ENCODE peak calls at places on chromosomes 2 and 18, in seven cellular contexts. M is vagina, B is aorta, U is adrenal gland, L is A549, R is psoas muscle, V is small intestine. G is an unnamed sample.

GRCh38 chr2:229679393-229680125 is 34.8 kb downstream of the DNER start:
- DNase-seq in M (no peak), B (no peak), U (no peak), L (no peak), R (no peak), V (no peak), G (no peak)

GRCh38 chr18:58195278-58195721 is 151.3 kb downstream of the NEDD4L start:
- DNase-seq in M (no peak), B (no peak), U (no peak), L (no peak), R (no peak), V (peak; percentile 65), G (no peak)

GRCh38 chr18:35490894-35491688 is 6.7 kb downstream of the INO80C start:
- DNase-seq in M (no peak), B (no peak), U (no peak), L (no peak), R (no peak), V (no peak), G (no peak)

GRCh38 chr18:79507546-79508480 is 112.1 kb downstream of the NFATC1 start:
- DNase-seq in M (no peak), B (peak; percentile 93), U (peak; percentile 70), L (no peak), R (peak; percentile 87), V (no peak), G (peak; percentile 85)

GRCh38 chr2:26978061-26978596 is 7.7 kb downstream of the MAPRE3 start:
- DNase-seq in M (no peak), B (no peak), U (no peak), L (no peak), R (no peak), V (peak; percentile 68), G (no peak)

GRCh38 chr18:12993439-12993838 is 2.3 kb downstream of the CEP192 start:
- DNase-seq in M (no peak), B (no peak), U (no peak), L (no peak), R (no peak), V (no peak), G (no peak)

GRCh38 chr2:99106905-99107304 is 34.6 kb upstream of the C2orf15 start:
- DNase-seq in M (no peak), B (no peak), U (no peak), L (no peak), R (no peak), V (no peak), G (no peak)

GRCh38 chr2:222864296-222864695 is 3.5 kb downstream of the ACSL3 start:
- DNase-seq in M (no peak), B (no peak), U (peak; percentile 53), L (no peak), R (no peak), V (no peak), G (no peak)

GRCh38 chr2:128654404-128654803 is 335.7 kb upstream of the HS6ST1 start:
- DNase-seq in M (no peak), B (peak; percentile 17), U (peak; percentile 25), L (no peak), R (no peak), V (no peak), G (no peak)

GRCh38 chr2:165698621-165698946 is 95.5 kb downstream of the GALNT3 start:
- DNase-seq in M (no peak), B (no peak), U (peak; percentile 39), L (peak; percentile 2), R (no peak), V (peak; percentile 66), G (no peak)

GRCh38 chr2:215901796-215902195 is 111.6 kb downstream of the MREG start:
- DNase-seq in M (no peak), B (no peak), U (no peak), L (no peak), R (no peak), V (no peak), G (no peak)

GRCh38 chr18:57585846-57586242 is 658 bp downstream of the FECH start:
- DNase-seq in M (no peak), B (no peak), U (no peak), L (no peak), R (no peak), V (no peak), G (no peak)

GRCh38 chr18:10085876-10086275 is 172.1 kb downstream of the VAPA start:
- DNase-seq in M (no peak), B (no peak), U (no peak), L (no peak), R (no peak), V (peak; percentile 95), G (no peak)

GRCh38 chr2:104804148-104804890 is 49.6 kb upstream of the POU3F3 start:
- DNase-seq in M (no peak), B (no peak), U (no peak), L (no peak), R (no peak), V (no peak), G (no peak)

GRCh38 chr2:38959938-38960608 is 70.4 kb downstream of the ARHGEF33 start:
- DNase-seq in M (no peak), B (peak; percentile 92), U (peak; percentile 81), L (no peak), R (peak; percentile 87), V (peak; percentile 71), G (peak; percentile 62)

DNA sequence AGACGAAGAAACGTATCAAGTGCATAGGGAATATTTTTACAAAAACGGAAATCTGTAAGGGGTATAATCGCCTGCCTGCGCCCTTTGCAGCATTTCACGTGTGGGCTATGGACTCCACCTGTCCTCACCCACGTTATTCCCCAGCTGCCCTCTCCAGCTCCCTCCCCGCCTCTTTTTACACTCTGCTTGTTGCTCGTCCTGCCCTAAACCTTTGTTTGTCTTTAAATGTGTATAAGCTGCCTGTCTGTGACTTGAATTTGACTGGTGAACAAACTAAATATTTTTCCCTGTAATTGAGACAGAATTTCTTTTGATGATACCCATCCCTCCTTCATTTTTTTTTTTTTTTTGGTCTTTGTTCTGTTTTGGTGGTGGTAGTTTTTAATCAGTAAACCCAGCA is 169.4 kb upstream of the SIX3 start:
- DNase-seq in M (no peak), B (no peak), U (no peak), L (no peak), R (no peak), V (no peak), G (no peak)
- H3K4me1 ChIP-seq in M (peaks cover 7% of the 10 kb centered on the region), B (no peaks in the 10 kb centered on the region), U (no peaks in the 10 kb centered on the region), L (no peaks in the 10 kb centered on the region), R (peaks cover 5% of the 10 kb centered on the region), V (no peaks in the 10 kb centered on the region), G (peaks cover 7% of the 10 kb centered on the region)

GRCh38 chr2:55048514-55048924 is 1.7 kb downstream of the RTN4 start:
- DNase-seq in M (no peak), B (no peak), U (peak; percentile 52), L (no peak), R (no peak), V (peak; percentile 54), G (peak; percentile 19)

GRCh38 chr2:55045685-55046221 is 4.5 kb downstream of the RTN4 start:
- DNase-seq in M (no peak), B (no peak), U (no peak), L (no peak), R (no peak), V (no peak), G (no peak)

GRCh38 chr2:55048925-55049793 is 1.1 kb downstream of the RTN4 start:
- DNase-seq in M (peak; percentile 97), B (peak; percentile 95), U (peak; percentile 91), L (peak; percentile 80), R (peak; percentile 92), V (peak; percentile 89), G (peak; percentile 86)

GRCh38 chr2:55049794-55050132 is 488 bp downstream of the RTN4 start:
- DNase-seq in M (no peak), B (no peak), U (no peak), L (no peak), R (no peak), V (no peak), G (no peak)

GRCh38 chr2:55047677-55048299 is 2.5 kb downstream of the RTN4 start:
- DNase-seq in M (no peak), B (no peak), U (no peak), L (no peak), R (no peak), V (peak; percentile 33), G (peak; percentile 19)
- H3K4me1 ChIP-seq in M (peaks cover 65% of the 10 kb centered on the region), B (no peaks in the 10 kb centered on the region), U (peaks cover 56% of the 10 kb centered on the region), L (peaks cover 54% of the 10 kb centered on the region), R (peaks cover 21% of the 10 kb centered on the region), V (peaks cover 18% of the 10 kb centered on the region), G (peaks cover 18% of the 10 kb centered on the region)

GRCh38 chr2:112787294-112787693 is 3.0 kb upstream of the IL1A start:
- DNase-seq in M (no peak), B (no peak), U (no peak), L (no peak), R (no peak), V (no peak), G (no peak)

GRCh38 chr2:112788653-112789052 is 4.4 kb upstream of the IL1A start:
- DNase-seq in M (no peak), B (no peak), U (no peak), L (no peak), R (no peak), V (no peak), G (no peak)

GRCh38 chr2:112790305-112790704 is 6.0 kb upstream of the IL1A start:
- DNase-seq in M (no peak), B (no peak), U (no peak), L (no peak), R (no peak), V (peak; percentile 45), G (no peak)

GRCh38 chr2:112789186-112789585 is 4.9 kb upstream of the IL1A start:
- DNase-seq in M (no peak), B (no peak), U (no peak), L (no peak), R (no peak), V (no peak), G (no peak)

GRCh38 chr2:112787729-112788401 is 3.6 kb upstream of the IL1A start:
- DNase-seq in M (no peak), B (no peak), U (no peak), L (no peak), R (no peak), V (no peak), G (no peak)
- H3K4me1 ChIP-seq in M (no peaks in the 10 kb centered on the region), B (no peaks in the 10 kb centered on the region), U (peaks cover 5% of the 10 kb centered on the region), L (peaks cover 15% of the 10 kb centered on the region), R (no peaks in the 10 kb centered on the region), V (no peaks in the 10 kb centered on the region), G (no peaks in the 10 kb centered on the region)

DNA sequence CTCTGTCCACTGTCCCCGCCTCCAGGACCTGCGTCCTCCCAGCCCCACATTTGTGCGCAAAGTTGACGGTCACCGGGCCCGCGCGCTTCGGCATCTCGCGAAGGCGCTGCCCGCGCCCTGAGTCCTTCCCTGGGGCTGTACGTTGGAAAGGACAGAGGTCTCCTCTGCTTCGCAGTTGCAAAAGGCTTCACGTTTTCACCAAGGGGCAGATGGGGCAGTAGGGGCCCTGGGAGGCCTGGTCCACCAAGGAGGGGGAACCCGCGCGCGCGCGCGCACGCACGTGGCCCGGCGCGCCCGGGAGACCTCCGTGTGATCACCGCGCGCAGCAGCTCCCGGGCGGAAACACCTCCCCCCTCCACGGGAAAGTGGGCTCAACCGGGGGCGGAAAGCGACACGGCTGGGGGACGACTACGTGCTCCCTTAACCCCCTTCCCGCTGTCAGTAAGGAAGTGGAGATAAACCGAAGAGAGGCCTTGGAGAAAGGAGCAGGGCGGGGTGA is 21.9 kb downstream of the TEX44 start:
- DNase-seq in M (no peak), B (peak; percentile 90), U (no peak), L (no peak), R (peak; percentile 79), V (no peak), G (peak; percentile 65)
- H3K4me1 ChIP-seq in M (peaks cover 40% of the 10 kb centered on the region), B (no peaks in the 10 kb centered on the region), U (peaks cover 39% of the 10 kb centered on the region), L (peaks cover 35% of the 10 kb centered on the region), R (peaks cover 28% of the 10 kb centered on the region), V (peaks cover 5% of the 10 kb centered on the region), G (peaks cover 43% of the 10 kb centered on the region)